ENCODE peak calls at places on chromosomes 3 and 15, in eight cellular contexts. G is psoas muscle; J is RPMI7951; C is OCI-M1; F is GF-D8; T is neural crest cell; X is GM13976; N is effector memory CD4-positive, alpha-beta T cell. M is an unnamed sample.

GRCh38 chr3:89025185-89025584 is 82.2 kb upstream of the EPHA3 start:
- DNase-seq in G (no peak), J (peak), C (no peak), F (no peak), T (no peak), X (no peak), N (no peak), M (no peak)

GRCh38 chr3:129534428-129535027 is 6.1 kb downstream of the RHO start:
- DNase-seq in G (no peak), J (no peak), C (no peak), F (no peak), T (no peak), X (no peak), N (no peak), M (no peak)

GRCh38 chr3:171704002-171704401 is 106.3 kb downstream of the PLD1 start:
- DNase-seq in G (no peak), J (peak), C (peak), F (no peak), T (no peak), X (no peak), N (no peak), M (no peak)

GRCh38 chr15:53625260-53625659 is 134.2 kb downstream of the WDR72 start:
- DNase-seq in G (no peak), J (no peak), C (peak), F (no peak), T (no peak), X (no peak), N (no peak), M (no peak)

GRCh38 chr3:159771865-159772611 is 216.6 kb upstream of the IL12A start:
- DNase-seq in G (no peak), J (no peak), C (no peak), F (no peak), T (no peak), X (no peak), N (no peak), M (no peak)

GRCh38 chr3:123305192-123305591 is 103.4 kb downstream of the SEC22A start:
- DNase-seq in G (no peak), J (no peak), C (no peak), F (no peak), T (no peak), X (no peak), N (no peak), M (no peak)

GRCh38 chr3:81545572-81545971 is 215.9 kb downstream of the GBE1 start:
- DNase-seq in G (no peak), J (peak), C (no peak), F (no peak), T (no peak), X (no peak), N (no peak), M (no peak)

GRCh38 chr3:128081846-128082245 is 29.6 kb downstream of the SEC61A1 start:
- DNase-seq in G (no peak), J (peak), C (no peak), F (no peak), T (no peak), X (no peak), N (no peak), M (no peak)

GRCh38 chr3:56645407-56645806 is 37.7 kb downstream of the TASOR start:
- DNase-seq in G (no peak), J (no peak), C (no peak), F (no peak), T (no peak), X (no peak), N (no peak), M (no peak)

M was measured in GM13977.